ENCODE peak calls at places on chromosomes 6 and 20, in seven cellular contexts. One of them, this sample, is unnamed. For H3K4me1, the result is how much of the 10 kb centered on the place peaks cover.

GRCh38 chr20:62900052-62900691 is 26.1 kb downstream of the DIDO1 start:
- DNase-seq in H1: peak
- DNase-seq in mesendoderm: peak
- DNase-seq in neuronal stem cell: peak
- DNase-seq in H9: peak
- DNase-seq in IMR-90: peak
- DNase-seq in trophoblast cell: peak
- DNase-seq in this sample: peak

GRCh38 chr20:43748274-43748673 is 21.5 kb upstream of the GTSF1L start:
- DNase-seq in H9: no peak
- DNase-seq in IMR-90: peak
- DNase-seq in neuronal stem cell: no peak
- DNase-seq in H1: no peak
- DNase-seq in trophoblast cell: no peak
- DNase-seq in mesendoderm: no peak
- DNase-seq in this sample: peak

GRCh38 chr6:111231078-111231435 is 143.8 kb downstream of the SLC16A10 start:
- DNase-seq in IMR-90: no peak
- DNase-seq in neuronal stem cell: no peak
- DNase-seq in H9: no peak
- DNase-seq in H1: no peak
- DNase-seq in trophoblast cell: no peak
- DNase-seq in mesendoderm: no peak
- DNase-seq in this sample: no peak

GRCh38 chr20:35618372-35619131 is 2.9 kb downstream of the SPAG4 start:
- DNase-seq in IMR-90: peak
- DNase-seq in neuronal stem cell: no peak
- DNase-seq in H1: peak
- DNase-seq in trophoblast cell: peak
- DNase-seq in mesendoderm: no peak
- DNase-seq in H9: peak
- DNase-seq in this sample: peak

GRCh38 chr20:62222266-62222850 is 2.3 kb upstream of the HRH3 start:
- DNase-seq in mesendoderm: no peak
- DNase-seq in H1: no peak
- DNase-seq in trophoblast cell: no peak
- DNase-seq in IMR-90: no peak
- DNase-seq in neuronal stem cell: no peak
- DNase-seq in H9: no peak
- DNase-seq in this sample: no peak

GRCh38 chr6:110534731-110535164 is 58.3 kb upstream of the SLC22A16 start:
- DNase-seq in mesendoderm: no peak
- DNase-seq in H9: no peak
- DNase-seq in trophoblast cell: peak
- DNase-seq in neuronal stem cell: no peak
- DNase-seq in H1: peak
- DNase-seq in IMR-90: peak
- DNase-seq in this sample: peak

GRCh38 chr6:142696123-142696522 is 248.9 kb downstream of the HIVEP2 start:
- DNase-seq in neuronal stem cell: no peak
- DNase-seq in mesendoderm: no peak
- DNase-seq in IMR-90: no peak
- DNase-seq in trophoblast cell: no peak
- DNase-seq in H9: no peak
- DNase-seq in H1: no peak
- DNase-seq in this sample: no peak

GRCh38 chr6:145878591-145879295 is 64.1 kb upstream of the FBXO30 start:
- DNase-seq in neuronal stem cell: no peak
- DNase-seq in IMR-90: no peak
- DNase-seq in H9: no peak
- DNase-seq in mesendoderm: no peak
- DNase-seq in trophoblast cell: no peak
- DNase-seq in H1: no peak
- DNase-seq in this sample: no peak

GRCh38 chr20:62025832-62026563 is 39.7 kb downstream of the TAF4 start:
- DNase-seq in neuronal stem cell: no peak
- DNase-seq in H9: no peak
- DNase-seq in trophoblast cell: no peak
- DNase-seq in IMR-90: peak
- DNase-seq in mesendoderm: peak
- DNase-seq in H1: no peak
- DNase-seq in this sample: peak

GRCh38 chr20:1860446-1860845 is 34.8 kb upstream of the SIRPA start:
- DNase-seq in trophoblast cell: no peak
- DNase-seq in H9: no peak
- DNase-seq in H1: no peak
- DNase-seq in neuronal stem cell: no peak
- DNase-seq in IMR-90: peak
- DNase-seq in mesendoderm: peak
- DNase-seq in this sample: peak

GRCh38 chr20:33663161-33664084 is 1.3 kb downstream of the C20orf144 start:
- DNase-seq in H9: peak
- DNase-seq in neuronal stem cell: peak
- DNase-seq in mesendoderm: peak
- DNase-seq in H1: peak
- DNase-seq in trophoblast cell: peak
- DNase-seq in IMR-90: peak
- DNase-seq in this sample: peak

GRCh38 chr6:93417421-93417996 is 1.9 kb downstream of the EPHA7 start:
- DNase-seq in H1: no peak
- DNase-seq in trophoblast cell: no peak
- DNase-seq in mesendoderm: no peak
- DNase-seq in IMR-90: no peak
- DNase-seq in neuronal stem cell: peak
- DNase-seq in H9: no peak
- DNase-seq in this sample: peak

GRCh38 chr6:69038841-69039240 is 403.8 kb downstream of the ADGRB3 start:
- DNase-seq in IMR-90: no peak
- DNase-seq in H9: no peak
- DNase-seq in trophoblast cell: no peak
- DNase-seq in neuronal stem cell: no peak
- DNase-seq in H1: no peak
- DNase-seq in mesendoderm: no peak
- DNase-seq in this sample: no peak

GRCh38 chr6:119077643-119078448 is 618 bp downstream of the FAM184A start:
- DNase-seq in H9: peak
- DNase-seq in neuronal stem cell: no peak
- DNase-seq in trophoblast cell: no peak
- DNase-seq in IMR-90: no peak
- DNase-seq in mesendoderm: peak
- DNase-seq in H1: peak
- DNase-seq in this sample: peak

GRCh38 chr6:147043994-147044477 is 160.2 kb upstream of the STXBP5 start:
- DNase-seq in IMR-90: peak
- DNase-seq in trophoblast cell: no peak
- DNase-seq in H1: no peak
- DNase-seq in neuronal stem cell: no peak
- DNase-seq in mesendoderm: no peak
- DNase-seq in H9: no peak
- DNase-seq in this sample: no peak

GRCh38 chr6:170188571-170189001 is 102.3 kb downstream of the DLL1 start:
- DNase-seq in H1: peak
- DNase-seq in trophoblast cell: no peak
- DNase-seq in neuronal stem cell: no peak
- DNase-seq in IMR-90: no peak
- DNase-seq in mesendoderm: no peak
- DNase-seq in H9: no peak
- DNase-seq in this sample: no peak

GRCh38 chr20:51341581-51341980 is 200.9 kb downstream of the NFATC2 start:
- DNase-seq in IMR-90: peak
- DNase-seq in H1: no peak
- DNase-seq in neuronal stem cell: no peak
- DNase-seq in trophoblast cell: no peak
- DNase-seq in H9: no peak
- DNase-seq in mesendoderm: no peak
- DNase-seq in this sample: peak

GRCh38 chr20:17725094-17725835 is 25.5 kb downstream of the BANF2 start:
- DNase-seq in neuronal stem cell: no peak
- DNase-seq in H1: no peak
- DNase-seq in trophoblast cell: no peak
- DNase-seq in mesendoderm: no peak
- DNase-seq in H9: no peak
- DNase-seq in IMR-90: no peak
- DNase-seq in this sample: no peak

GRCh38 chr6:1047926-1048595 is 263.8 kb upstream of the FOXQ1 start:
- DNase-seq in H9: no peak
- DNase-seq in mesendoderm: no peak
- DNase-seq in H1: no peak
- DNase-seq in neuronal stem cell: no peak
- DNase-seq in trophoblast cell: no peak
- DNase-seq in IMR-90: no peak
- DNase-seq in this sample: no peak

GRCh38 chr6:113350521-113350920 is 506.6 kb upstream of the MARCKS start:
- DNase-seq in H1: no peak
- DNase-seq in neuronal stem cell: no peak
- DNase-seq in H9: no peak
- DNase-seq in trophoblast cell: no peak
- DNase-seq in IMR-90: peak
- DNase-seq in mesendoderm: no peak
- DNase-seq in this sample: no peak

GRCh38 chr20:14865731-14866130 is 528.3 kb upstream of the FLRT3 start:
- DNase-seq in neuronal stem cell: no peak
- DNase-seq in mesendoderm: no peak
- DNase-seq in H9: no peak
- DNase-seq in trophoblast cell: no peak
- DNase-seq in H1: no peak
- DNase-seq in IMR-90: no peak
- DNase-seq in this sample: no peak

GRCh38 chr20:60013296-60014142 is 55.3 kb downstream of the CDH26 start:
- DNase-seq in neuronal stem cell: no peak
- DNase-seq in IMR-90: no peak
- DNase-seq in trophoblast cell: no peak
- DNase-seq in H9: no peak
- DNase-seq in H1: no peak
- DNase-seq in mesendoderm: no peak
- DNase-seq in this sample: no peak

GRCh38 chr20:56828402-56828801 is 199.3 kb downstream of the TFAP2C start:
- DNase-seq in neuronal stem cell: no peak
- DNase-seq in mesendoderm: no peak
- DNase-seq in H1: no peak
- DNase-seq in trophoblast cell: no peak
- DNase-seq in H9: no peak
- DNase-seq in IMR-90: no peak
- DNase-seq in this sample: no peak

DNA sequence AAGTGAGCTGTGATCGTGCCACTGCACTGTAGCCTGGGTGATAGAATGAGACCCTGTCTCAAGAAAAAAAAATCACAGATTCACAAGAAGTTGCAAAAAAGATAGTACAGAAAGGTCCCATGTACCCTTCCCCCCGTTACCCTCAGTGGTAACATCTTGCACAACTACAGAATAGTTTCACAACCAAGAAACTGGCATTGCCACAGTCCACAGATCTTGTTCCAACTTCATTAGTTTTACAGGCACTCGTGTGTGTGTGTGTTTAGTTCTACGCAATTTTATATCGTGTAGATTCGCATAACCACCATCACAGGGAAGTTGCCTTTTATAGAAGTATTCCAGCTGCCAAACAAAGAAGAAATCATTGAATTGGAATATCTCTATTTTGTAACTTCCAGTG is 19.1 kb downstream of the SPATA2 start:
- DNase-seq in IMR-90: no peak
- DNase-seq in mesendoderm: no peak
- DNase-seq in trophoblast cell: no peak
- DNase-seq in H9: no peak
- DNase-seq in neuronal stem cell: no peak
- DNase-seq in H1: no peak
- DNase-seq in this sample: no peak
- H3K4me1 ChIP-seq in IMR-90: under half
- H3K4me1 ChIP-seq in mesendoderm: under half
- H3K4me1 ChIP-seq in trophoblast cell: under half
- H3K4me1 ChIP-seq in H9: under half
- H3K4me1 ChIP-seq in neuronal stem cell: under half
- H3K4me1 ChIP-seq in H1: under half
- H3K4me1 ChIP-seq in this sample: under half

DNA sequence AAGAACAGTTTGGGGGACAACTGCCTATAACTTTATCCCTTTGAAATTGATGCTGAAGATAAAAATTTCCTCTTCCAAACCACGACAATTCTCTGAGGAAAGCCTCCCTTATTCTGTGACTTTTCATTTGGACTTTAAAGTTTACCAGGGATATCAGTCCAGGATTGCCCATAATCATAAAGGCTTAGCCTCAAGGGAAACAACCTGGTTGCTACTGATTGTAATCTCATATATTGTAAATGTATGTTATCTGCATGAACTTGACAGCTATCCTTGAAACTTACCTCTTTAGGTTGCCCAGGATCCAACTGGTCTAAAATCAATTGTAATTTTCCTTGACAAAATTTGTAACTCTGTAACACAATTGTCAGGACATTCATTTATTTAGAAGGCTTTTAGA is 23.8 kb downstream of the TBC1D32 start:
- DNase-seq in trophoblast cell: no peak
- DNase-seq in neuronal stem cell: no peak
- DNase-seq in mesendoderm: no peak
- DNase-seq in IMR-90: no peak
- DNase-seq in H9: no peak
- DNase-seq in H1: no peak
- DNase-seq in this sample: no peak
- H3K9ac ChIP-seq in trophoblast cell: no peak
- H3K9ac ChIP-seq in neuronal stem cell: no peak
- H3K9ac ChIP-seq in mesendoderm: no peak
- H3K9ac ChIP-seq in IMR-90: no peak
- H3K9ac ChIP-seq in H9: no peak
- H3K9ac ChIP-seq in H1: no peak
- H3K9ac ChIP-seq in this sample: no peak

DNA sequence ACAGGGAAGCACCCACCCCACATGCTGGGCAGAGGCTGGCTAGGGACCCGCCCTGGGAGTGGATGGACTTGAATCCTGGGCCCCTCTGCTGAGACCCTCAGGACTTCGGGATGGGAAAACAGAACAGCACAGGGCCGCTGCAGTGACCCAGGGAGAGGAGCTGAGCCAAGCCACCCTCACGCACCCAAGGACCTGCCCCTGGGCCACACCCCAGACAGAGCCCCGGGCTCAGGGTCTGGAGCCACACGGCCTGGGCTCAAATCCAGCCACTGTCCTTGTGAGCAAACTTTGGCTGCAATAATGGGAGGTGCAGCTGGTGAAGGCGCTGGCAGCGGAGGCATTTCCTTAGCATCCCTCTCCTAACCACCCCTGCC is 207.7 kb downstream of the PREX1 start:
- DNase-seq in neuronal stem cell: no peak
- DNase-seq in H1: no peak
- DNase-seq in H9: no peak
- DNase-seq in mesendoderm: no peak
- DNase-seq in trophoblast cell: no peak
- DNase-seq in IMR-90: no peak
- DNase-seq in this sample: no peak
- H4K8ac ChIP-seq in neuronal stem cell: no peak
- H4K8ac ChIP-seq in H1: no peak
- H4K8ac ChIP-seq in H9: no peak
- H4K8ac ChIP-seq in mesendoderm: no peak
- H4K8ac ChIP-seq in trophoblast cell: peak
- H4K8ac ChIP-seq in IMR-90: no peak
- H4K8ac ChIP-seq in this sample: no peak

DNA sequence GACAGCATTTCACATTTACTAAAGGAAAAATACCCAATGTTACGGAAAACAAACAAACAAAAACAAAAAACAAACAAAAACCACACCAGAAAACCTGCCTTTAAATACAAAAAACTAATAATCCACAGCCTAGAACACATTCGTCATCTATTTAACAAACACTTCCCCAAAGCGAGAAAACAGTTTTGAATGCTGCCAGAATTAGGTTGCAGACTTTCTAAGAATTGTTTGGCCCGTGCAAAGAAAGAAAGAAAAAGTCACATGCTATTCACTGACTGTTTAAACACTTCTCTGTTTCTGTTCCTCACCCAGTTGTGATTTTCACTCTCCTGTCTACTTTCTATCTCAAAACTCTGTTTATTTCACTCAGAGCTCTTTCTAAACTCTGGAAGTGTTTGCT is 52.5 kb downstream of the BCAS1 start:
- DNase-seq in H1: no peak
- DNase-seq in trophoblast cell: no peak
- DNase-seq in IMR-90: no peak
- DNase-seq in H9: no peak
- DNase-seq in neuronal stem cell: no peak
- DNase-seq in mesendoderm: no peak
- DNase-seq in this sample: no peak
- H3K4me1 ChIP-seq in H1: under half
- H3K4me1 ChIP-seq in trophoblast cell: under half
- H3K4me1 ChIP-seq in IMR-90: under half
- H3K4me1 ChIP-seq in H9: under half
- H3K4me1 ChIP-seq in neuronal stem cell: under half
- H3K4me1 ChIP-seq in mesendoderm: under half
- H3K4me1 ChIP-seq in this sample: under half